ENCODE peak calls at places on chromosomes 7 and 10, in seven cellular contexts. I is A549, P is H1, M is adrenal gland, Q is body of pancreas, E is tibial nerve, N is transverse colon. O is an unnamed sample.

GRCh38 chr10:109386921-109387320 is 536.4 kb downstream of the XPNPEP1 start:
- DNase-seq in I (no peak), Q (no peak), M (no peak), P (no peak), E (no peak), N (no peak), O (no peak)

GRCh38 chr7:8724080-8724718 is 290.8 kb downstream of the NXPH1 start:
- DNase-seq in P (peak; percentile 72), I (peak; percentile 13), Q (peak; percentile 48), E (peak; percentile 11), N (peak; percentile 42), M (peak; percentile 87), O (no peak)

GRCh38 chr7:98862716-98863420 is 6.9 kb downstream of the TMEM130 start:
- DNase-seq in E (no peak), M (no peak), P (no peak), I (no peak), N (no peak), Q (no peak), O (no peak)

GRCh38 chr7:39073432-39073831 is 95.7 kb downstream of the POU6F2 start:
- DNase-seq in E (no peak), M (no peak), Q (no peak), P (no peak), I (no peak), N (no peak), O (no peak)

GRCh38 chr7:13897825-13898224 is 91.6 kb downstream of the ETV1 start:
- DNase-seq in E (no peak), Q (no peak), N (no peak), P (no peak), M (no peak), I (no peak), O (no peak)

GRCh38 chr10:45464958-45465567 is 91.0 kb downstream of the ALOX5 start:
- DNase-seq in I (peak; percentile 75), M (peak; percentile 93), P (peak; percentile 86), Q (peak; percentile 83), E (peak; percentile 60), N (peak; percentile 86), O (no peak)

GRCh38 chr10:118668228-118668952 is 72.9 kb upstream of the PRLHR start:
- DNase-seq in E (no peak), M (peak; percentile 77), Q (no peak), P (no peak), N (no peak), I (no peak), O (no peak)

GRCh38 chr10:118835682-118836326 is 81.0 kb upstream of the CACUL1 start:
- DNase-seq in N (peak; percentile 67), M (peak; percentile 69), P (no peak), I (peak; percentile 35), Q (peak; percentile 69), E (no peak), O (peak; percentile 88)

GRCh38 chr10:15399060-15399661 is 28.1 kb upstream of the FAM171A1 start:
- DNase-seq in M (no peak), P (no peak), N (no peak), Q (no peak), E (no peak), I (no peak), O (no peak)

GRCh38 chr7:132373879-132374278 is 202.4 kb downstream of the PLXNA4 start:
- DNase-seq in M (no peak), P (no peak), I (no peak), N (no peak), Q (no peak), E (no peak), O (no peak)

GRCh38 chr7:105229641-105230040 is 159.1 kb downstream of the SRPK2 start:
- DNase-seq in M (no peak), P (no peak), I (no peak), E (no peak), Q (no peak), N (no peak), O (no peak)
- H3K4me3 ChIP-seq in M (no peak overlapping the region), P (no peak overlapping the region), I (no peak overlapping the region), E (no peak overlapping the region), Q (no peak overlapping the region), N (no peak overlapping the region), O (peak overlapping the region; percentile 22)

GRCh38 chr10:91632671-91633550 is at the start of gene PPP1R3C:
- DNase-seq in Q (peak; percentile 92), M (peak; percentile 95), N (peak; percentile 79), E (peak; percentile 73), P (peak; percentile 90), I (peak; percentile 91), O (peak; percentile 70)
- TF ChIP-seq POLR2A in Q (peak; percentile 97), M (peak; percentile 96), N (peak; percentile 64), E (peak; percentile 78), P (no peak), I (peak; percentile 81), O (no peak)

DNA sequence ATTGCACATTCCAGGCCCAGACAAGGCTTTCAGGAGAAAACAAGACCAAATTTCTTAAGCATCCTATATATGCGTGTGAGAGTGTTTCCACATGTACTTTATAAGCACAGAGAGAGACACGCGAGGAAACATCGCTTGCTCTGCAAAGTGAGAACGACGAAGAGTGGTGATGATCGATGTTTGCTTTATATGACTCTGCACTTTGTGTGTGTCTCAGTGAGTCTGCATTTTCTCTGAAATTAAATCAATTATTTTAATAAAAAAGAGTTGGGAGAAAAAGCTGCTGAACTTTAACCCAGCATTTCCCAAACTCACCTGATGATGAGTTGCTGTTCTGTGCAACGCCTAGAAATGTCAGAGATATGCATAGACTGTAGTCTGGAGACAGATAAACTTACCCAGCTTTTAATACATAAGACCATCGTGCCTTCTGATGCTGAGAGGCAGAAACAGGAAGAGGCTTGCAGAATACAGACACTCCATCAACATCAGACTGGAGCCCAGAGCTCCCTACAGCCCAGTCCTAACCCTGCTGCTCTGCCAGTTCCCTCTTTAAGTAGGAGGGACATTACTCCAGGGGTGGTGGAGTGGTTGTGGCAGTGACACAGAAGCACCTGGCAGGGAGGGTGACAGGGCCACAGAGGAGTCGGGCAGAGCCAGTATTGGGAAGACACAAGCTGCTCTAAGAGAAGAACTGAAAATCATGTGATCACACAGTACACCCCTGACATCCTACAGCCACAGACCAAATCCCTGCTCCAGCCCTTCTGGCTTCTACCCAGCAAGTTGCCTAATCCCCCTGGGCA is 61.5 kb upstream of the ZMIZ1 start:
- DNase-seq in E (peak; percentile 87), N (no peak), Q (no peak), I (no peak), M (no peak), P (no peak), O (no peak)
- H3K4me3 ChIP-seq in E (no peak overlapping the region), N (no peak overlapping the region), Q (no peak overlapping the region), I (no peak overlapping the region), M (no peak overlapping the region), P (no peak overlapping the region), O (no peak overlapping the region)

GRCh38 chr10:49115015-49115795 is at the start of gene VSTM4:
- DNase-seq in E (peak; percentile 23), Q (peak; percentile 21), P (peak; percentile 68), N (no peak), M (peak; percentile 61), I (no peak), O (no peak)
- TF ChIP-seq POLR2A in E (no peak), Q (no peak), P (no peak), N (no peak), M (peak; percentile 34), I (no peak), O (no peak)

DNA sequence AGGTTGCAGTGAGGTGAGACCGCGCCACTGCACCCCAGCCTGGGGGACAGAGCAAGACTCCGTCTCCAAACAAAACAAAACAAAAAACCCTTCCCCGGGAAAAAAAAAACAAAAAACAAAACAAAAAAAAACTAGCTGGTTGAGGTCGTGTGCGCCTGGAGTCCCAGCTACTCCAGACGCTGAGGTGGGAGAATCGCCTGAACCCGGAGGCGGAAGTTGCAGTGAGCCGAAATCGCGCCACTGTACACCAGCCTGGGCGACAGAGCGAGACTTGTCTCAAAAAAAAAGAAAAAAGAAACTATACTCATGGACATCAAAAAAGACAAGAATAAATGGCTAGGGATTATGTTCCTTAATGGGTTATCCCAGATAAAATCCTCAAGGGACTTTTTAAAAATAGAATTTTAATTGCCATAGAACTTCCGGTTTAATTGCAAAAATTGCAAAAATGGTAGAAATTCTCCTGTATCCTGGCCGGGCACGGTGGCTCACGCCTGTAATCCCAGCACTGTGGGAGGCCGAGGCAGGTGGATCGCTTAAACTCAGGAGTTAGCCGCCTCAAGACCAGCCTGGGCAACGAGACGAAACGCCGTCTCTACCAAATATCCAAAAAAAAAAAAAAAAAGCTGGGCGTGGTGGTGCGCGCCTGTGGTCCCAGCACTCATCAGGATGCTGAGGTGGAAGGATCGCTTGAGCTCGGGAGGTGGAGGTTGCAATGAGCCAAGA is 37.8 kb downstream of the KLHDC10 start:
- DNase-seq in M (no peak), N (no peak), E (no peak), I (no peak), Q (no peak), P (no peak), O (no peak)
- H3K4me3 ChIP-seq in M (no peak overlapping the region), N (no peak overlapping the region), E (no peak overlapping the region), I (no peak overlapping the region), Q (no peak overlapping the region), P (no peak overlapping the region), O (no peak overlapping the region)

GRCh38 chr10:89846276-89846630 is 144.9 kb downstream of the KIF20B start:
- DNase-seq in N (no peak), M (no peak), P (no peak), Q (no peak), E (no peak), I (no peak), O (no peak)

GRCh38 chr10:89845541-89846275 is 144.3 kb downstream of the KIF20B start:
- DNase-seq in M (no peak), P (no peak), E (no peak), N (no peak), Q (no peak), I (no peak), O (no peak)

GRCh38 chr10:89846786-89847185 is 145.4 kb downstream of the KIF20B start:
- DNase-seq in I (no peak), E (no peak), P (no peak), M (no peak), N (no peak), Q (no peak), O (no peak)
- TF ChIP-seq POLR2A in I (no peak), E (no peak), P (no peak), M (no peak), N (no peak), Q (no peak), O (no peak)

DNA sequence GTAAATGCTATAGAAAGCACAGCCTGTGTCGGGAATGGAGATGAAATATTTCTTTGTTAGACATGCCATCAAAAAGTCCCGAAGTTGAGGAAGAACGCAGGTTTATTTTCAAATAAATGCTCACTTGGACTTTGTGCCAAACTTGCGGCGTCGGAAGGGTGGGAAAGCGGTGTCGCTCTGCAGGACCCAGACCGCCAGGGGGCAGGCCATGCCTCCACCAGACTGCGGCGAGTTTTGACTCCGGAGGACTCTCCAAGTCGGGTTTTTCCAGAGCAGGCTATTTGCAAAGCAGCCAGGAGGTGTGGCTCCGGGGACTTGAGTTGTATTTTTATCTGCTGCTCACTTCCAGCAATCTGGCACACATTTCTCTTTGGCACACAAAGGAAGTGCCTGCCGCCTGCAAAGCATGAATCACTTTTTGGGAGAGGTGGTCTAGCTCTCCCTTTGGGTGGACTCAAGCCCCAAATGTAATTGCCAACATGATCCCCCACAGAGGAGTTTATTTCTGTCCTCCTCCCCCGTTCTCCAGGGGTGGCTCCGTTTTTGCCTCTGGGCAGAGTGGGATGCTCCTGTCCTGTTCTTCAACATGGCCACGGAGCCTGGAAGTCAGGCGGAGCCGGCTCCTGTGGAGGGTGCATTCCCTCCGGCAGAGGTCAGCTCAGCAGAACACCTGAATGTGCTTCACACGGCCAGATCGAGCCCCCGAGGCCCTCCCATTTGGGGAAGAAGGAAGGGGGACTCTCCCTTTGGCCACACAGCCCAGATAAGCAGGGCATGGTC is 82.3 kb upstream of the GPR26 start:
- DNase-seq in N (peak; percentile 84), Q (peak; percentile 74), I (peak; percentile 52), P (peak; percentile 94), E (peak; percentile 75), M (peak; percentile 93), O (peak; percentile 89)
- H3K4me3 ChIP-seq in N (no peak overlapping the region), Q (no peak overlapping the region), I (no peak overlapping the region), P (no peak overlapping the region), E (no peak overlapping the region), M (no peak overlapping the region), O (no peak overlapping the region)